ENCODE peak calls at places on chromosomes 5 and 9, in seven cellular contexts. O, N, E, Q, Z, J and L are unnamed samples.

GRCh38 chr9:114003756-114004155 is 74.3 kb downstream of the AMBP start:
- DNase-seq in N (no peak), O (peak; percentile 43), J (no peak), Z (no peak), Q (peak; percentile 55), E (no peak), L (no peak)

GRCh38 chr5:123708074-123708806 is 196.3 kb downstream of the CSNK1G3 start:
- DNase-seq in O (peak; percentile 43), N (no peak), E (peak; percentile 83), Z (no peak), Q (peak; percentile 88), J (no peak), L (peak; percentile 70)

GRCh38 chr5:6567068-6567467 is 65.8 kb downstream of the NSUN2 start:
- DNase-seq in O (no peak), Z (no peak), E (no peak), Q (no peak), N (no peak), J (no peak), L (no peak)

GRCh38 chr5:135600971-135601381 is 22.2 kb upstream of the CXCL14 start:
- DNase-seq in Z (no peak), Q (no peak), J (no peak), N (no peak), E (no peak), O (no peak), L (no peak)

GRCh38 chr5:15383469-15383868 is 116.5 kb upstream of the FBXL7 start:
- DNase-seq in J (peak; percentile 42), O (peak; percentile 63), Q (peak; percentile 5), Z (no peak), E (peak; percentile 34), N (no peak), L (no peak)

GRCh38 chr5:176846335-176847140 is 36.2 kb downstream of the UNC5A start:
- DNase-seq in E (no peak), N (no peak), Z (no peak), O (no peak), J (no peak), Q (no peak), L (peak; percentile 11)

GRCh38 chr5:31096238-31096865 is 97.1 kb upstream of the CDH6 start:
- DNase-seq in Z (no peak), N (no peak), J (no peak), Q (peak; percentile 95), O (peak; percentile 66), E (peak; percentile 48), L (no peak)

GRCh38 chr9:2800385-2801179 is 43.3 kb downstream of the PUM3 start:
- DNase-seq in N (no peak), O (peak; percentile 18), J (peak; percentile 57), E (no peak), Z (no peak), Q (no peak), L (peak; percentile 59)

GRCh38 chr5:149666212-149666852 is 63.8 kb upstream of the PPARGC1B start:
- DNase-seq in O (peak; percentile 10), Z (no peak), Q (peak; percentile 16), E (peak; percentile 47), J (no peak), N (no peak), L (peak; percentile 41)

GRCh38 chr9:4596165-4596922 is 65.8 kb upstream of the PLPP6 start:
- DNase-seq in N (no peak), Q (no peak), E (no peak), Z (no peak), J (peak; percentile 3), O (no peak), L (no peak)

GRCh38 chr9:90999425-91000397 is 198.1 kb downstream of the SYK start:
- DNase-seq in O (peak; percentile 36), J (no peak), E (peak; percentile 58), N (no peak), Q (no peak), Z (no peak), L (peak; percentile 94)

GRCh38 chr5:146109379-146109778 is 4.0 kb upstream of the PLAC8L1 start:
- DNase-seq in O (no peak), Q (no peak), N (no peak), J (peak; percentile 44), E (no peak), Z (no peak), L (no peak)

GRCh38 chr9:115250646-115251045 is 132.7 kb upstream of the TNC start:
- DNase-seq in J (no peak), Q (peak; percentile 97), O (peak; percentile 72), N (no peak), E (peak; percentile 83), Z (peak; percentile 31), L (peak; percentile 98)

GRCh38 chr5:1346627-1347440 is 1.9 kb upstream of the CLPTM1L start:
- DNase-seq in N (no peak), J (no peak), Q (no peak), Z (no peak), E (no peak), O (no peak), L (no peak)

GRCh38 chr5:1351156-1351555 is 6.3 kb upstream of the CLPTM1L start:
- DNase-seq in Z (no peak), Q (no peak), J (no peak), O (no peak), N (no peak), E (no peak), L (no peak)

GRCh38 chr5:1348986-1349245 is 4.0 kb upstream of the CLPTM1L start:
- DNase-seq in J (no peak), Q (no peak), E (no peak), Z (no peak), N (no peak), O (no peak), L (no peak)

GRCh38 chr5:1347571-1347970 is 2.7 kb upstream of the CLPTM1L start:
- DNase-seq in O (no peak), Z (no peak), N (no peak), Q (no peak), J (no peak), E (no peak), L (no peak)

GRCh38 chr5:1349246-1349645 is 4.3 kb upstream of the CLPTM1L start:
- DNase-seq in J (peak; percentile 25), Z (no peak), N (no peak), Q (no peak), O (no peak), E (no peak), L (no peak)
- H3K9ac ChIP-seq in J (no peak overlapping the region), Z (no peak overlapping the region), N (no peak overlapping the region), Q (no peak overlapping the region), O (no peak overlapping the region), E (no peak overlapping the region), L (no peak overlapping the region)

GRCh38 chr9:70941191-70941590 is 180.2 kb downstream of the TRPM3 start:
- DNase-seq in Q (no peak), N (no peak), O (no peak), Z (no peak), E (no peak), J (no peak), L (no peak)
- H3K9ac ChIP-seq in Q (no peak overlapping the region), N (no peak overlapping the region), O (no peak overlapping the region), Z (no peak overlapping the region), E (no peak overlapping the region), J (no peak overlapping the region), L (no peak overlapping the region)

GRCh38 chr5:160693831-160694473 is 158.1 kb downstream of the ATP10B start:
- DNase-seq in J (no peak), Q (no peak), O (no peak), N (no peak), Z (no peak), E (no peak), L (peak; percentile 25)
- H3K9ac ChIP-seq in J (no peak overlapping the region), Q (no peak overlapping the region), O (no peak overlapping the region), N (no peak overlapping the region), Z (no peak overlapping the region), E (no peak overlapping the region), L (no peak overlapping the region)

DNA sequence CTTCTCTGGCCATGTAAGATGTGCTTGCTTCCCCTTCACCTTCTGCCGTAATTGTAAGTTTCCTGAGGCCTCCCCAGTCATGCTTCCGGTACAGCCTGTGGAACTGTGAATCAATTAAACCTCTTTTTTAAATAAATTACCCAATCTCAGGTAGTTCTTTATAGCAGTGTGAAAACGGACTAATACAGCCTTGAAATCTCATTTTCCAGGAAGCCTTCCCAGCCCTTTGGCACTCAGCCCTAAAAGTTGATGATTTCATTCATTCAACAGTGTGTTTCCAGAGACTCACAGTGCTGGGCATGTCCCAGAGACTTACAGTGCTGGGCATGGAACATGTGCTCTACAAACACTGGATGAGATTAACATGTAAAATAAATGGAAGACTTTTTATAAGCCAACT is 135.8 kb downstream of the DCP2 start:
- DNase-seq in N (no peak), O (peak; percentile 8), Z (no peak), Q (peak; percentile 49), E (peak; percentile 73), J (no peak), L (peak; percentile 32)
- H3K9ac ChIP-seq in N (no peak overlapping the region), O (no peak overlapping the region), Z (no peak overlapping the region), Q (no peak overlapping the region), E (no peak overlapping the region), J (no peak overlapping the region), L (no peak overlapping the region)

GRCh38 chr9:136225366-136225747 is 20.3 kb downstream of the QSOX2 start:
- DNase-seq in E (no peak), Q (no peak), N (no peak), Z (no peak), O (no peak), J (no peak), L (no peak)
- H3K9ac ChIP-seq in E (no peak overlapping the region), Q (no peak overlapping the region), N (no peak overlapping the region), Z (no peak overlapping the region), O (no peak overlapping the region), J (no peak overlapping the region), L (no peak overlapping the region)

GRCh38 chr5:43207601-43208000 is 15.6 kb downstream of the NIM1K start:
- DNase-seq in E (peak; percentile 66), J (no peak), O (peak; percentile 8), Z (no peak), N (no peak), Q (peak; percentile 43), L (no peak)
- H3K9ac ChIP-seq in E (no peak overlapping the region), J (no peak overlapping the region), O (no peak overlapping the region), Z (no peak overlapping the region), N (no peak overlapping the region), Q (no peak overlapping the region), L (no peak overlapping the region)